ENCODE peak calls at places on chromosomes 1 and 21, in four cellular contexts. V is H1, M is neuronal stem cell, Q is trophoblast cell. J is an unnamed sample.

GRCh38 chr1:26239936-26240335 is 5.9 kb downstream of the CEP85 start:
- DNase-seq in Q (no peak), V (no peak), M (no peak), J (no peak)

GRCh38 chr1:86616871-86617270 is 70.0 kb downstream of the CLCA4 start:
- DNase-seq in V (no peak), Q (no peak), M (no peak), J (no peak)

GRCh38 chr1:3703786-3704396 is 48.4 kb upstream of the CCDC27 start:
- DNase-seq in M (no peak), V (no peak), Q (peak; percentile 69), J (no peak)

GRCh38 chr1:85243336-85243735 is 16.1 kb downstream of the C1orf52 start:
- DNase-seq in M (no peak), V (no peak), Q (no peak), J (peak; percentile 17)

GRCh38 chr1:71780681-71781080 is 501.7 kb downstream of the NEGR1 start:
- DNase-seq in V (no peak), M (no peak), Q (peak; percentile 35), J (no peak)

GRCh38 chr1:52306227-52307006 is 59.6 kb downstream of the CC2D1B start:
- DNase-seq in Q (peak; percentile 9), V (no peak), M (no peak), J (no peak)

GRCh38 chr1:37323486-37324377 is 150.6 kb upstream of the ZC3H12A start:
- DNase-seq in M (peak; percentile 58), Q (peak; percentile 60), V (peak; percentile 44), J (no peak)

GRCh38 chr1:198449281-198449680 is 91.2 kb downstream of the ATP6V1G3 start:
- DNase-seq in Q (peak; percentile 29), M (no peak), V (no peak), J (no peak)

GRCh38 chr1:154609398-154610380 is 1.7 kb upstream of the ADAR start:
- DNase-seq in Q (peak; percentile 42), V (peak; percentile 77), M (no peak), J (peak; percentile 41)

GRCh38 chr1:169914534-169914933 is 20.8 kb upstream of the SCYL3 start:
- DNase-seq in Q (no peak), M (no peak), V (no peak), J (no peak)

GRCh38 chr1:113118266-113118665 is 45.3 kb downstream of the LRIG2 start:
- DNase-seq in V (no peak), M (no peak), Q (no peak), J (no peak)

GRCh38 chr21:36879827-36880226 is 86.6 kb downstream of the HLCS start:
- DNase-seq in Q (no peak), V (no peak), M (no peak), J (no peak)

GRCh38 chr1:159040893-159041724 is 31.4 kb downstream of the IFI16 start:
- DNase-seq in V (no peak), M (no peak), Q (no peak), J (no peak)

GRCh38 chr1:8027748-8028631 is 1.9 kb upstream of the ERRFI1 start:
- DNase-seq in M (no peak), Q (peak; percentile 90), V (no peak), J (peak; percentile 80)

GRCh38 chr1:244092293-244093264 is 41.5 kb downstream of the ZBTB18 start:
- DNase-seq in Q (no peak), V (no peak), M (no peak), J (no peak)

GRCh38 chr21:45040114-45040715 is 34.2 kb upstream of the ADARB1 start:
- DNase-seq in Q (no peak), M (no peak), V (no peak), J (no peak)

GRCh38 chr1:202208458-202208857 is 14.9 kb downstream of the LGR6 start:
- DNase-seq in V (no peak), Q (no peak), M (no peak), J (no peak)

GRCh38 chr1:224669400-224669799 is 53.3 kb downstream of the CNIH3 start:
- DNase-seq in Q (no peak), M (no peak), V (no peak), J (no peak)

GRCh38 chr1:36710008-36710407 is 227.3 kb upstream of the CSF3R start:
- DNase-seq in V (no peak), M (no peak), Q (no peak), J (no peak)

GRCh38 chr1:85328713-85329376 is 52.4 kb upstream of the BCL10 start:
- DNase-seq in M (peak; percentile 6), Q (peak; percentile 97), V (no peak), J (peak; percentile 96)

GRCh38 chr1:205374205-205375078 is 17.7 kb upstream of the KLHDC8A start:
- DNase-seq in V (no peak), M (no peak), Q (no peak), J (peak; percentile 67)

GRCh38 chr1:77548285-77548684 is 134.2 kb downstream of the ZZZ3 start:
- DNase-seq in Q (no peak), V (no peak), M (no peak), J (no peak)

GRCh38 chr1:204123376-204123775 is 28.5 kb downstream of the ETNK2 start:
- DNase-seq in M (no peak), Q (no peak), V (no peak), J (no peak)

GRCh38 chr1:201598396-201598795 is 59.5 kb downstream of the NAV1 start:
- DNase-seq in M (no peak), V (no peak), Q (no peak), J (no peak)

GRCh38 chr1:245718123-245718522 is 563.3 kb downstream of the KIF26B start:
- DNase-seq in M (no peak), V (no peak), Q (no peak), J (no peak)

GRCh38 chr1:30875197-30875596 is 33.4 kb downstream of the SDC3 start:
- DNase-seq in M (no peak), V (no peak), Q (no peak), J (no peak)

DNA sequence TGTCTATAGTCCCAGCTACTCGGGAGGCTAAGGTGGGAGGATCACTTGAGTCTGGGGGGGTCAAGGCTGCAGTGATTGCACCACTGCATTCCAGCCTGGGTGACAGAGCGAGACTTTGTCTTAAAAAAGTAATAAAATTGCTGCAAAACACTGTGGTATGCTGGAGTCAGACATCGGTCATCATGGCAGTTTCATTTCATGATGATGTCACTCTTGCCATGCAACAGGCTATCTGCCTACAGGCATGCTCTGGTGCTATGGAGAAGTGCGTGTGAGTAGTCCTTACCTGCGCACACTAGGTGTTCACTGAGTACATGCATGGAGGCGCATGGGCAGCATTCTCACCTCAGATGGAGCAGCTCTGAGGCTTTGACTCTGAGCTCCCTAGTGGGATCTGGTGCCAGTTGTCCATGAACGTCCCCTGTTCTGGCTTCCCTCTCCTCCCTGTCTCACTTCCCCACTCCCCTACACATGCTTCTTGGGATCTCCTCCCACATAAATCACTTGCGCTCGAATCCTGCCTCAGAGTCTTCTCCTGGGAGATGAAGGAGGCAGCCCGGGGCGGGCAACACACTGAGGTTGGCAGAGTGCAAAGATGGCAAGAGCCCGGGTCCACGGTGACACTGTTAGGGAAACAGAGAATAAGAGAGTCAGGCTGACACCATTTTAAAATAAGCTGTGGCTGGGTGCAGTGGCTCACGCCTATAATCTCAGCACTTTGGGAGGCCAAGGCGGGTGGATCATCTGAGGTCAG is 10.4 kb upstream of the CELA3B start:
- DNase-seq in V (no peak), Q (peak; percentile 93), M (no peak), J (peak; percentile 44)
- H2BK12ac ChIP-seq in V (peak overlapping the region; percentile 14), Q (no peak overlapping the region), M (no peak overlapping the region), J (no peak overlapping the region)

GRCh38 chr1:2630498-2631135 is 2.2 kb downstream of the MMEL1 start:
- DNase-seq in M (no peak), Q (no peak), V (no peak), J (no peak)
- H3K4me3 ChIP-seq in M (no peak overlapping the region), Q (peak overlapping the region; percentile 33), V (no peak overlapping the region), J (no peak overlapping the region)

DNA sequence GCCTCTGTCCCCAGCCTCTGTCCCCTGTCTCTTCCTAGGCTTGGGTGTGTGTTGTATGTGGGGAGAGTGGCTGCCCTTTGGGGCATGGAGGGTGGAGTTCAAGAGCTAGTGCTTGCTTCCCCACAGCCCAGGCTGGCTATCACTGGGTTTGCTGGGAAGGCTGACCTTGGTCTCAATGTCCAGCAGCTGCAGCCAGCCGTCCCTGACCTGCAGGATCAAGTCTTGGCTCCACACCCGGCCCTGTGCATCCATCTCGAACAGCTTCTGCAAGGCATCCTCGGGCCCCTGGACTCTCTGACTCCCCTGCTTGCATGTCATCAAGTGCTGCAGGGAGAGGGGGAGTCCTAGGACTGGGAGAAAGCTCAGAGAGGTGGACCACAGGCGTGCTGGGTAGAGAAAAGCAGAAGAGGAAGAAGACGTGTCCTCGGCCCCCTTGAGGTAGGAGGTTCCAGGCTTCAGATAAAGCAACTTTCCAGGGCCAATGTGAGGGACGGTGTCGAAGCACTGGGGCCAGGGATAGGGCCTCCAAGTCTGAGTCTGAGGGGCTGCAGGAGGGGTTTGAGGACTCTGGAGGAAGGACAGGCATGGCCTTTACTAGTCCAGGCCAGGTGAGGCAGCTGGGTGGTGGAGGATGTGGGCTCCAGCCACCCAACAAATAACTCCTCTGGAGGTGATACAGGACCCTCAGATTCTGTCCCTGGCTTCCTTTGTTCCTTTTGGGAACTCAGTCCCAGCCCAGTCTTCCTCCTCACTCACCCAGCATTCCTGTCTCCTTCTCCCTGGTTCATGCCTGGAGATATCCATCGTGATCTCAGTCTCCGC is 4.0 kb downstream of the EPS8L3 start:
- DNase-seq in M (no peak), V (no peak), Q (no peak), J (no peak)
- H3K27ac ChIP-seq in M (no peak overlapping the region), V (no peak overlapping the region), Q (no peak overlapping the region), J (no peak overlapping the region)

DNA sequence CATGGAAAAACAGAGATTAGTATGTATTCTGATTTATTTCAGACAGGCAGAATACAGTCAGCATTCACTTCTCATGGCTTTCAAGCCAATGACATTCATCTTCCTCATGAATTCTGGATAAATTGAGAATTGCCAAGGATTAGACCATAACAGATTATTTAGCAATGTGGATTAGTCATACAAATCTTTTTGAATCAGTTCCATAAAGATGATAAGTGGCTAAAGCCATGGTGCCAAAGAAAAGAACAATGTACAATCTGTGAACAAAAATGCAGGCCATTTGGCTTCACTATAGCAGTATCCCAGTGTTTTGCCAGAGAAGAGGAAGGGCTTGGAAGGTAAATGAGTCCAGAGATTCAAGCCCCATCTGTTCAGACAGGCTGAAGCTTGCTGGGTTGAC is 376.4 kb upstream of the LRRC7 start:
- DNase-seq in Q (no peak), V (no peak), M (no peak), J (no peak)
- H2BK12ac ChIP-seq in Q (no peak overlapping the region), V (no peak overlapping the region), M (no peak overlapping the region), J (no peak overlapping the region)

DNA sequence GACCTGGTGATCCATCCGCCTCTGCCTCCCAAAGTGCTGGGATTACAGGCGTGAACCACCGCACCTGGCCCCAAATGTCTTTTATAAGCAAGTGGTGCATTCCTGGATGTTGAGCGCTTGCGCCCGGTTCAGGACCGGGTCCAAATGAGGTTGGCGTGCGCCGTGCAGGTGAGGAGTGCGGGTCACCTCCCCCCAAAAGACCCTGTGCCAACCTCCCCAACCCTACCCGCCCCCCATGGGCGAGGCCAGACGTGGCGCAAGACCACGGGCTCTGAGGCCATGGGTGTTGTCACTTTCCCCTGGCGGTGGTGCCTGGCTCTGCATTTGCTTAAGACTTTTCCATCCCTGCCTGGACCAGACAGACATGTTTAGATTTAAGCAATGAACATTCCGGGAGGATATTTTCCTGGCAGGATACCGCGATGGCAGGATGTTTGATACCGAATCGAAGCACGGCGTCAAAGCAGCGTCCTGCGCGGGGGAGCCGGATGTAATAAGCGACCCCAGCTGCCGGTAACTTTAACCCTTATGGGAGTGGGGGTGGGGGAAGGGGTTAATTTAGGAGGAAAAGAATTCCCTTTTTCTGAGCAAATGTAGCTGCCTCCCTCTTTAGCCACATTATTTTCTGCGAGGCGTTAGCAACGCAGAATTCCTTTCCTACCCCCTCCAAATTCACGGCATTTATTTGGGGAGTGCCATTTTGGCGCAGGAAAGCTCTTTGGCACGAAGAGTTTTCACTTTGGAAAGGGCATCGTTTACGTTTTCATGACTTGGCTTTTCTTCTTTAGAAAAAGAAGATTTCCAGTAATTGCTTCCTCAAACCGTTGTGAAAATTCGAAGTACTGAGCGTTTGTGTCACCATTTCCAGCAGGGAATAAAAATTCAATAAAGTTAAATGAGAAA is 27.8 kb upstream of the RNF187 start:
- DNase-seq in V (no peak), M (peak; percentile 64), Q (peak; percentile 74), J (peak; percentile 86)
- H3K4me3 ChIP-seq in V (peak overlapping the region; percentile 90), M (peak overlapping the region; percentile 70), Q (peak overlapping the region; percentile 56), J (peak overlapping the region; percentile 9)

GRCh38 chr21:38498057-38498833 is at the start of gene ERG:
- DNase-seq in Q (no peak), M (no peak), V (no peak), J (no peak)
- H3K27ac ChIP-seq in Q (no peak within 1 kb of the TSS), M (no peak within 1 kb of the TSS), V (no peak within 1 kb of the TSS), J (no peak within 1 kb of the TSS)

J was measured in mesenchymal stem cell.